ENCODE peak calls at places on chromosome 14, in six cellular contexts. V, S, I, Q, J and Y are unnamed samples.

GRCh38 chr14:24887623-24888304 is 162.2 kb downstream of the STXBP6 start:
- DNase-seq in I (no peak), S (no peak), V (no peak), J (no peak), Q (no peak), Y (no peak)

GRCh38 chr14:84554136-84554535 is 975.8 kb upstream of the FLRT2 start:
- DNase-seq in V (no peak), J (no peak), S (no peak), I (no peak), Q (no peak), Y (no peak)

GRCh38 chr14:83300454-83301064 is 1766.9 kb upstream of the SEL1L start:
- DNase-seq in J (no peak), I (no peak), Q (peak; percentile 12), S (no peak), V (peak; percentile 0), Y (no peak)

GRCh38 chr14:65403231-65403630 is 9.3 kb upstream of the FUT8 start:
- DNase-seq in S (no peak), V (no peak), J (no peak), I (no peak), Q (no peak), Y (no peak)

GRCh38 chr14:90839024-90839888 is 23.0 kb upstream of the TTC7B start:
- DNase-seq in V (no peak), S (no peak), Q (no peak), J (no peak), I (no peak), Y (no peak)

GRCh38 chr14:65301862-65302539 is 110.5 kb upstream of the FUT8 start:
- DNase-seq in V (no peak), I (no peak), J (peak; percentile 48), S (peak; percentile 95), Q (peak; percentile 92), Y (no peak)

GRCh38 chr14:66405158-66405557 is 81.0 kb upstream of the CCDC196 start:
- DNase-seq in I (no peak), Q (no peak), V (no peak), S (no peak), J (peak; percentile 3), Y (no peak)

GRCh38 chr14:31229638-31230229 is 22.1 kb upstream of the HECTD1 start:
- DNase-seq in Q (peak; percentile 100), I (peak; percentile 51), S (no peak), J (peak; percentile 67), V (no peak), Y (no peak)

GRCh38 chr14:50109342-50109741 is 7.0 kb downstream of the VCPKMT start:
- DNase-seq in I (no peak), J (no peak), Q (peak; percentile 23), V (no peak), S (no peak), Y (no peak)

GRCh38 chr14:105894978-105895881 is 368.8 kb downstream of the TMEM121 start:
- DNase-seq in J (peak; percentile 1), Q (no peak), V (no peak), I (no peak), S (no peak), Y (no peak)

GRCh38 chr14:59600211-59600945 is 23.8 kb upstream of the CCDC175 start:
- DNase-seq in S (no peak), Q (no peak), I (no peak), V (no peak), J (no peak), Y (no peak)

GRCh38 chr14:32251530-32251929 is 48.5 kb upstream of the RNU6-8 start:
- DNase-seq in J (no peak), S (no peak), I (no peak), Q (no peak), V (no peak), Y (no peak)

GRCh38 chr14:32250681-32251080 is 47.6 kb upstream of the RNU6-8 start:
- DNase-seq in I (no peak), V (no peak), Q (no peak), J (no peak), S (no peak), Y (no peak)

GRCh38 chr14:32252030-32252670 is 49.1 kb upstream of the RNU6-8 start:
- DNase-seq in Q (peak; percentile 89), V (peak; percentile 22), I (peak; percentile 53), S (peak; percentile 36), J (peak; percentile 22), Y (peak; percentile 10)

GRCh38 chr14:32246751-32247150 is 43.7 kb upstream of the RNU6-8 start:
- DNase-seq in S (no peak), J (no peak), I (no peak), Q (no peak), V (no peak), Y (no peak)

GRCh38 chr14:32249780-32250179 is 46.7 kb upstream of the RNU6-8 start:
- DNase-seq in S (no peak), V (no peak), Q (no peak), I (no peak), J (no peak), Y (no peak)
- TF ChIP-seq TAF1 in S (no peak), V (no peak), Q (no peak), I (no peak), J (no peak), Y (no peak)

GRCh38 chr14:55052259-55052930 is 948 bp downstream of the MAPK1IP1L start:
- DNase-seq in Q (no peak), I (no peak), S (no peak), J (no peak), V (no peak), Y (no peak)

GRCh38 chr14:55054098-55054497 is 2.7 kb downstream of the MAPK1IP1L start:
- DNase-seq in Q (no peak), S (no peak), V (no peak), I (no peak), J (no peak), Y (no peak)

GRCh38 chr14:55053018-55053417 is 1.6 kb downstream of the MAPK1IP1L start:
- DNase-seq in V (no peak), S (no peak), Q (no peak), I (no peak), J (no peak), Y (no peak)

GRCh38 chr14:55051426-55052258 is at the start of gene MAPK1IP1L:
- DNase-seq in I (peak; percentile 99), S (peak; percentile 63), Q (peak; percentile 82), V (peak; percentile 87), J (peak; percentile 89), Y (peak; percentile 86)

GRCh38 chr14:55053500-55053899 is 2.1 kb downstream of the MAPK1IP1L start:
- DNase-seq in Q (no peak), J (no peak), S (no peak), I (no peak), V (no peak), Y (no peak)
- TF ChIP-seq POLR2A in Q (no peak), J (no peak), S (no peak), I (no peak), V (no peak), Y (no peak)

DNA sequence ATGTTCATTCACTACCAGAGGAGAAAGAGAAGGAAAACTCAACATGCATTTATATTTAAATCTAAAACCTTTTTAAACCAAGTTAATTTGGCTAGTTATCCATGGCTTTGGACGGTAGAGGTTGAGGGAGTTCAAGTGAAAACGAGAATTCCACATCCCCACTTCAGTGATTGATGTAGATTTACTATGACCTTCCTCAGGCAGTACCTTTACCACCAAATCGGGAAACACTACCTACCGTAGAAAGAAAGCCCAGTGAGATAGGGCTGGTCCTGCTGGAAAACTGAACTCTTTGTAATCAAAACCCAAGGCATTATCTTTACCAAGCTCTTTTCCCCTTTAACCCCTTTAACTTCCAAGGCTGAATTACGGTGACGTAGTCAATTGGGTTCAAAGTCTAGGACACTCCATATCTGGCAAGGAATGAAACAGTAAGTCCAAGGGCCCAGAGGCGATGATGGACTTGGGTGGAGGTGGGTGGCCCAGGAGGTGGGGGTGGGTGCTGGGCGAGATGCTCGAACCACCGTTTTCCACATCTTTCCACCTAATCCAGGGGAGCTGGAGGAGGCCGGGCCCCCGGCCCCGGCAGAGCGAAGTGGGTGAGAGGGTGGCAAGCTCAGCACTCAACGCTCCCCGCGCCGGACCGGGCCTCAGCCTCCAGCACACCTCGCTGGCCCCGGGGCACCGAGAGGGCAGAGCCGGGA is 618 bp downstream of the SEC23A start:
- DNase-seq in S (no peak), J (no peak), Q (peak; percentile 98), V (peak; percentile 13), I (no peak), Y (no peak)
- TF ChIP-seq TAF1 in S (no peak), J (no peak), Q (no peak), V (no peak), I (no peak), Y (no peak)

DNA sequence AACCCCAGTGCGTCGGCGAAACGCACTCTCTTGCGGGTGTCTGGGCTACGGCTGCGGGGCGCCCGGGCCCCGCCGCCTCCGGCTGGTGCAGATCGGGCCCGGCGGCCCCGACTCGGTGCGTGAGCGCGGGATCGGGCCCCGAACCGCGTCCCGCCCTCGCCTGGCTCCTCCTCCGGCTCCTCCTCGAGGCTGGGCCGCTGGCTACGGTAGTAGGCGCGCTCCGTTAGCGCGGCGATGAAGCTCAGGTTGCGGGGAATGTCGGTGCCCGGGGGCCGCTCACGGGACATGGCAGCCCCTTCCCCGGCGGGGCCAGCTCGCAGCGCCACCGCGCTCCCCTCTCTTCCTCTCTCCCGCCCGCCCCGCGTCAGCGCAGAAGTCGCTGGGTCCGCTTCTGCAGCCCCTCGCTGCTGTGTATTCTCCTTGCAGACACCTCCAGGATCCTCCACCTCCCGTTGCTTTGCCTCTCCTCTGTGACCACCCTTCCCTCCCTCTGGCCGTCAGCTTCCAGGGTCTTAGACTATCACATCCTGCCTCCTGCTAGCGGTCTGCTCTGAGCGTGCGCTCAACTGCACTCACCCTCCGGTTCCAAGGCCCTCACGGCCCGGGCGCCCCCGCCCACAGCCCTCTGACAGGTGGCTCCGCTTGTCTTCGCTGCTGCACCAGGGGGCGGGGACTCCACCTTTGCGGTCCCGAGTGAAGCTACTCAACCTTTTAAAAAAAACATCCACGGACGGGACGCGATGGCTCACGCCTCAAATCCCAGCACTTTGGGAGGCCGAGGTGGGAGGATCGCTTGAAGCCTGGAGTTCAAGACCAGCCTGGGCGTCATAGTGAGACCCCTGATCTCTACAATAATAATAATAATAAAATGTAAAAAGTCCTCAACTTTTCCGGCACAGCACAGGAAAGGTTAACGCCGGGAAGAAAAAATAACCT is at the start of gene PPP1R3E:
- DNase-seq in V (peak; percentile 64), J (peak; percentile 69), S (no peak), I (peak; percentile 78), Q (peak; percentile 84), Y (peak; percentile 51)
- TF ChIP-seq POLR2A in V (peak; percentile 79), J (peak; percentile 69), S (peak; percentile 84), I (no peak), Q (no peak), Y (peak; percentile 81)

GRCh38 chr14:103085106-103086091 is 1.4 kb downstream of the LBHD2 start:
- DNase-seq in J (no peak), V (no peak), Q (no peak), I (peak; percentile 84), S (no peak), Y (no peak)

GRCh38 chr14:103088921-103089320 is 4.9 kb downstream of the LBHD2 start:
- DNase-seq in S (no peak), I (no peak), V (no peak), J (no peak), Q (no peak), Y (no peak)

GRCh38 chr14:103086771-103087342 is 2.8 kb downstream of the LBHD2 start:
- DNase-seq in J (no peak), S (no peak), Q (no peak), I (no peak), V (no peak), Y (no peak)

GRCh38 chr14:103089386-103090335 is 4.9 kb upstream of the EXOC3L4 start:
- DNase-seq in Q (no peak), V (no peak), J (no peak), I (no peak), S (no peak), Y (no peak)

GRCh38 chr14:103087343-103087835 is 3.4 kb downstream of the LBHD2 start:
- DNase-seq in Q (no peak), S (no peak), I (no peak), J (no peak), V (no peak), Y (no peak)
- TF ChIP-seq TAF1 in Q (no peak), S (no peak), I (no peak), J (no peak), V (no peak), Y (no peak)

GRCh38 chr14:104734051-104734587 is 10.1 kb downstream of the ADSS1 start:
- DNase-seq in V (no peak), J (no peak), S (no peak), Q (no peak), I (no peak), Y (no peak)
- TF ChIP-seq POLR2A in V (no peak), J (no peak), S (no peak), Q (no peak), I (no peak), Y (no peak)